ENCODE peak calls at places on chromosomes 11 and 22, in six cellular contexts. T is NCI-H460; J is left cardiac atrium; W is CD4-positive, alpha-beta T cell; M is SK-MEL-5; Y is stomach. N is an unnamed sample.
A peak's percentile ranks its signal among the peaks of the same experiment; 100 is the strongest.

GRCh38 chr11:64358907-64359711 is at the start of gene RPS6KA4:
- DNase-seq in T (peak; percentile 41), J (peak; percentile 74), W (no peak), M (peak; percentile 59), Y (peak; percentile 74), N (peak; percentile 46)

GRCh38 chr22:31753005-31753633 is 700 bp upstream of the DEPDC5 start:
- DNase-seq in T (no peak), J (peak; percentile 57), W (peak; percentile 16), M (peak; percentile 56), Y (peak; percentile 31), N (no peak)

GRCh38 chr22:32333769-32334639 is 23.7 kb upstream of the RFPL3 start:
- DNase-seq in T (no peak), J (no peak), W (no peak), M (no peak), Y (no peak), N (no peak)

GRCh38 chr22:49365191-49365837 is 462.4 kb downstream of the BRD1 start:
- DNase-seq in T (no peak), J (no peak), W (no peak), M (no peak), Y (no peak), N (no peak)

GRCh38 chr11:34988294-34989255 is 72.2 kb downstream of the PDHX start:
- DNase-seq in T (no peak), J (no peak), W (no peak), M (no peak), Y (no peak), N (peak; percentile 40)

GRCh38 chr11:10414659-10415058 is 40.4 kb upstream of the AMPD3 start:
- DNase-seq in T (no peak), J (peak; percentile 49), W (no peak), M (no peak), Y (no peak), N (no peak)

GRCh38 chr11:116610190-116610589 is 162.6 kb downstream of the BUD13 start:
- DNase-seq in T (no peak), J (no peak), W (no peak), M (no peak), Y (peak; percentile 22), N (no peak)

GRCh38 chr11:122695076-122695620 is 39.6 kb downstream of the UBASH3B start:
- DNase-seq in T (no peak), J (no peak), W (no peak), M (no peak), Y (no peak), N (no peak)

GRCh38 chr11:118607401-118608267 is at the start of gene PHLDB1:
- DNase-seq in T (no peak), J (peak; percentile 78), W (peak; percentile 56), M (peak; percentile 53), Y (peak; percentile 46), N (peak; percentile 45)

N was measured in foreskin melanocyte.